ENCODE peak calls at places on chromosomes 1 and 21, in eight cellular contexts. R is skeletal muscle cell; S is lower leg skin; H is fibroblast of villous mesenchyme; K is pancreas; L is iPS DF 6.9; T is LNCaP clone FGC; F is Jurkat, Clone E6-1. O is an unnamed sample.

GRCh38 chr1:117017648-117018047 is 16.1 kb downstream of the CD101 start:
- DNase-seq in T (no peak), F (no peak), L (no peak), R (peak), H (no peak), S (no peak), K (no peak), O (no peak)

GRCh38 chr1:1116701-1117468 is 996 bp upstream of the C1orf159 start:
- DNase-seq in S (no peak), F (no peak), K (no peak), T (no peak), H (peak), L (no peak), R (no peak), O (peak)

GRCh38 chr21:42847051-42847707 is 32.2 kb downstream of the WDR4 start:
- DNase-seq in F (no peak), S (no peak), L (no peak), K (no peak), R (no peak), T (no peak), H (no peak), O (no peak)

GRCh38 chr1:201637282-201638076 is 98.6 kb downstream of the NAV1 start:
- DNase-seq in T (no peak), L (no peak), R (no peak), S (no peak), K (no peak), H (peak), F (no peak), O (peak)

GRCh38 chr1:194300340-194300739 is 1113.9 kb upstream of the B3GALT2 start:
- DNase-seq in K (no peak), F (no peak), T (no peak), R (no peak), L (no peak), H (no peak), S (no peak), O (no peak)

GRCh38 chr21:44871576-44872265 is 1.8 kb downstream of the PTTG1IP start:
- DNase-seq in K (peak), L (no peak), R (no peak), S (peak), F (no peak), H (peak), T (no peak), O (peak)

GRCh38 chr1:23444104-23444533 is 19.6 kb upstream of the TCEA3 start:
- DNase-seq in H (peak), R (peak), T (no peak), S (peak), K (no peak), F (no peak), L (no peak), O (peak)

GRCh38 chr1:119806489-119806888 is 4.8 kb downstream of the REG4 start:
- DNase-seq in T (no peak), H (no peak), R (no peak), K (no peak), S (no peak), F (no peak), L (no peak), O (no peak)

GRCh38 chr1:13710097-13710496 is 10.1 kb downstream of the PRDM2 start:
- DNase-seq in K (no peak), T (no peak), H (no peak), R (no peak), F (no peak), L (no peak), S (no peak), O (no peak)

GRCh38 chr1:13706058-13706457 is 6.1 kb downstream of the PRDM2 start:
- DNase-seq in H (no peak), L (no peak), R (no peak), K (no peak), T (no peak), S (no peak), F (no peak), O (no peak)

GRCh38 chr1:13707211-13707610 is 7.2 kb downstream of the PRDM2 start:
- DNase-seq in T (no peak), K (no peak), H (peak), L (no peak), R (no peak), S (no peak), F (no peak), O (peak)

GRCh38 chr1:13703558-13704485 is 3.8 kb downstream of the PRDM2 start:
- DNase-seq in H (no peak), L (no peak), R (no peak), F (no peak), S (no peak), T (no peak), K (no peak), O (no peak)

GRCh38 chr1:13708380-13709010 is 8.5 kb downstream of the PRDM2 start:
- DNase-seq in T (no peak), K (no peak), S (no peak), H (no peak), L (no peak), R (no peak), F (no peak), O (no peak)
- H3K4me3 ChIP-seq in T (no peak), K (no peak), S (no peak), H (no peak), L (no peak), R (no peak), F (no peak), O (no peak)

GRCh38 chr1:225422795-225423517 is 4.9 kb downstream of the LBR start:
- DNase-seq in S (no peak), T (peak), H (no peak), R (no peak), L (no peak), K (no peak), F (no peak), O (no peak)

GRCh38 chr1:225426395-225427248 is 1.2 kb downstream of the LBR start:
- DNase-seq in T (no peak), K (no peak), F (no peak), L (no peak), R (no peak), S (no peak), H (peak), O (peak)

GRCh38 chr1:225423518-225423855 is 4.4 kb downstream of the LBR start:
- DNase-seq in K (no peak), F (no peak), R (no peak), H (no peak), L (no peak), S (no peak), T (no peak), O (no peak)

GRCh38 chr1:225425211-225425786 is 2.5 kb downstream of the LBR start:
- DNase-seq in L (no peak), R (no peak), T (no peak), H (peak), K (no peak), S (no peak), F (no peak), O (peak)

GRCh38 chr1:225424562-225425210 is 3.2 kb downstream of the LBR start:
- DNase-seq in R (no peak), S (no peak), T (no peak), L (no peak), H (no peak), F (no peak), K (no peak), O (peak)
- H3K4me3 ChIP-seq in R (no peak), S (no peak), T (no peak), L (no peak), H (no peak), F (no peak), K (no peak), O (no peak)

GRCh38 chr1:121417289-121417955 is 232.6 kb downstream of the SRGAP2C start:
- DNase-seq in L (no peak), R (no peak), S (no peak), F (no peak), T (no peak), K (no peak), H (peak), O (no peak)
- H3K4me3 ChIP-seq in L (no peak), R (no peak), S (no peak), F (no peak), T (no peak), K (no peak), H (no peak), O (no peak)

GRCh38 chr1:113978863-113979702 is at the start of gene OLFML3:
- DNase-seq in K (peak), H (peak), L (peak), R (peak), F (peak), S (peak), T (peak), O (peak)
- H3K4me3 ChIP-seq in K (peak), H (peak), L (peak), R (peak), F (no peak), S (no peak), T (no peak), O (peak)

GRCh38 chr1:43887748-43888147 is 45.9 kb upstream of the ARTN start:
- DNase-seq in L (peak), K (no peak), F (no peak), H (no peak), R (no peak), T (no peak), S (no peak), O (no peak)

GRCh38 chr1:43893020-43893419 is 40.6 kb upstream of the ARTN start:
- DNase-seq in H (no peak), F (no peak), T (no peak), K (no peak), R (peak), L (no peak), S (no peak), O (peak)

GRCh38 chr1:43885311-43885801 is 48.2 kb upstream of the ARTN start:
- DNase-seq in K (no peak), F (peak), H (no peak), T (no peak), S (no peak), R (no peak), L (peak), O (peak)

GRCh38 chr1:43890815-43891214 is 42.8 kb upstream of the ARTN start:
- DNase-seq in F (no peak), S (no peak), H (peak), K (no peak), L (no peak), T (no peak), R (no peak), O (peak)
- H3K4me3 ChIP-seq in F (no peak), S (no peak), H (no peak), K (no peak), L (no peak), T (no peak), R (no peak), O (no peak)

GRCh38 chr1:100851726-100852125 is 42.9 kb downstream of the EXTL2 start:
- DNase-seq in L (no peak), H (no peak), F (no peak), R (no peak), S (no peak), K (no peak), T (no peak), O (no peak)

GRCh38 chr1:100847481-100847880 is 47.2 kb downstream of the EXTL2 start:
- DNase-seq in H (peak), F (no peak), R (no peak), S (no peak), T (no peak), K (no peak), L (no peak), O (peak)
- H3K4me3 ChIP-seq in H (no peak), F (no peak), R (no peak), S (no peak), T (no peak), K (no peak), L (no peak), O (peak)

DNA sequence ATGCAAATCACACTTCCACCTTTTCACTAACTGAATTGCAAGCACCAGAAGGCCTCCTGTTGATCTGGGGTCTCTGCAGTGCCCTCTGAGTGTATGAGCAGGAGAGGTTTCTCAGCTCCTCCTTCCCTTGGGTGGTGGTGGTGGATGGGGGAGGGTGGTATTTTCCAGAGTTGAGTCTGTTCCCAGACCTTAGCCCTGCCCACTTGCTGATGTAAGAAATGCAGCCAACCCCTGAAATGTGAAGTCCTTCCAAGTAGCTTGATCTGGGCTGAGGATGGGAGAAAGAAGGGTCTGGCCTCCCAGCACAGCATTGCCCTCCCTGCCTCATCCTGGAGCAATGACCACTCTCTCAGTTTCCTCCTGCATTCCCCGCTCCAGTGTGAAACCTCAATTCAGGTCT is 6.3 kb upstream of the FOXD2 start:
- DNase-seq in K (no peak), F (no peak), R (peak), T (no peak), L (no peak), S (no peak), H (peak), O (peak)
- H3K4me3 ChIP-seq in K (no peak), F (no peak), R (no peak), T (no peak), L (no peak), S (no peak), H (no peak), O (no peak)

DNA sequence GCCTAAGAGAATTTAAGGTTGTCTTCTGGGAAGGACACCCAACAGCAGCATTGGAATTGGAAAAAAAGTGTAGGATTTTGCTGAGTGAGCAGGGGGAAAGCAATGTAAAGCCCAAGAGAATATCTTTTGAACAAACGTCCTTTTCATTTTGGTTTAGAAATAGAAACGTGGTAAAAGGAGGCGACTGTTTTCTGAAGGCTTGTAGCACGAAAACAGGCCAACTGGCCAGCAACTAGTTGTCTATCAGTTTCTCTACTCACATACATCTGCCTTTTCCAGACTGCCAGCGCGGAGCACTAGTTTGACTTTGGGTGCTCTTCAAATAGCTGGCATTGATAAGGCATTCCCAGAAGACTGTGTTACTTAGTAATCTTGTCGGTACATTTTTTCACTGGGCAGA is 1.2 kb upstream of the LRRC8C start:
- DNase-seq in H (no peak), K (no peak), T (no peak), S (no peak), F (no peak), R (no peak), L (no peak), O (no peak)
- H3K4me3 ChIP-seq in H (no peak), K (peak), T (no peak), S (no peak), F (no peak), R (no peak), L (no peak), O (peak)

GRCh38 chr1:33322870-33323585 is 2.1 kb upstream of the A3GALT2 start:
- DNase-seq in H (no peak), T (no peak), R (no peak), L (no peak), K (no peak), S (no peak), F (no peak), O (no peak)
- H3K4me3 ChIP-seq in H (no peak), T (no peak), R (no peak), L (no peak), K (no peak), S (no peak), F (no peak), O (no peak)

GRCh38 chr1:247857069-247857985 is at the start of gene TRIM58:
- DNase-seq in K (no peak), R (no peak), S (no peak), L (no peak), H (peak), F (no peak), T (no peak), O (no peak)
- H3K4me3 ChIP-seq in K (peak), R (peak), S (peak), L (peak), H (peak), F (no peak), T (no peak), O (no peak)